ENCODE peak calls at places on chromosomes 1 and 21, in six cellular contexts. B is breast epithelium; S is lung; V is CD8-positive, alpha-beta T cell; U is BJ; F is mammary epithelial cell. Q is an unnamed sample.

GRCh38 chr1:233543338-233544255 is 70.3 kb upstream of the KCNK1 start:
- DNase-seq in S (no peak), V (no peak), B (no peak), U (peak; percentile 81), F (peak; percentile 98), Q (peak; percentile 70)

GRCh38 chr1:28860332-28861073 is 48.5 kb downstream of the OPRD1 start:
- DNase-seq in U (no peak), F (peak; percentile 71), B (no peak), V (no peak), S (no peak), Q (no peak)

GRCh38 chr1:18856435-18856834 is 3.0 kb downstream of the TAS1R2 start:
- DNase-seq in B (no peak), S (no peak), F (no peak), U (no peak), V (no peak), Q (no peak)

GRCh38 chr1:34549199-34549598 is 205.6 kb upstream of the GJB5 start:
- DNase-seq in F (peak; percentile 18), V (no peak), U (no peak), S (no peak), B (no peak), Q (no peak)

GRCh38 chr1:199691540-199691939 is 336.0 kb upstream of the NR5A2 start:
- DNase-seq in V (no peak), U (peak; percentile 52), B (no peak), S (no peak), F (peak; percentile 74), Q (peak; percentile 90)

GRCh38 chr1:180548686-180549326 is 10.0 kb upstream of the OVAAL start:
- DNase-seq in V (no peak), U (no peak), F (no peak), B (no peak), S (no peak), Q (no peak)

GRCh38 chr1:233328661-233329498 is 1.4 kb downstream of the MAP3K21 start:
- DNase-seq in F (peak; percentile 14), B (peak; percentile 19), S (no peak), V (no peak), U (no peak), Q (no peak)

GRCh38 chr1:157045251-157046218 is at the start of gene ARHGEF11:
- DNase-seq in V (no peak), B (peak; percentile 79), F (peak; percentile 84), U (peak; percentile 49), S (peak; percentile 89), Q (peak; percentile 35)

GRCh38 chr21:17089121-17089520 is 423.7 kb upstream of the CXADR start:
- DNase-seq in S (no peak), B (no peak), F (no peak), U (no peak), V (no peak), Q (no peak)

GRCh38 chr1:89547563-89548485 is 23.2 kb downstream of the LRRC8B start:
- DNase-seq in V (no peak), B (no peak), U (no peak), F (peak; percentile 88), S (no peak), Q (peak; percentile 45)

GRCh38 chr1:10673305-10673704 is 123.1 kb downstream of the CASZ1 start:
- DNase-seq in U (no peak), S (no peak), V (no peak), F (no peak), B (no peak), Q (no peak)

GRCh38 chr1:165069829-165070228 is 286.7 kb downstream of the LMX1A start:
- DNase-seq in B (no peak), F (no peak), V (no peak), U (no peak), S (no peak), Q (no peak)

GRCh38 chr1:111191496-111191895 is 8.9 kb downstream of the DENND2D start:
- DNase-seq in U (peak; percentile 64), S (no peak), B (no peak), V (no peak), F (no peak), Q (peak; percentile 49)

GRCh38 chr1:159999204-159999603 is 32.6 kb downstream of the PIGM start:
- DNase-seq in S (no peak), B (no peak), F (no peak), U (no peak), V (no peak), Q (no peak)

GRCh38 chr1:181173761-181174371 is 85.4 kb downstream of the IER5 start:
- DNase-seq in F (no peak), S (no peak), B (no peak), V (no peak), U (peak; percentile 8), Q (no peak)

GRCh38 chr21:36534656-36535055 is 54.7 kb upstream of the CLDN14 start:
- DNase-seq in F (no peak), B (no peak), U (no peak), S (no peak), V (no peak), Q (no peak)

GRCh38 chr1:244171241-244171985 is 120.3 kb downstream of the ZBTB18 start:
- DNase-seq in B (no peak), S (no peak), V (no peak), U (no peak), F (no peak), Q (no peak)

GRCh38 chr1:212119397-212119837 is 83.9 kb downstream of the DTL start:
- DNase-seq in V (no peak), U (no peak), F (no peak), B (no peak), S (no peak), Q (no peak)

GRCh38 chr21:44722701-44723100 is 11.3 kb upstream of the TSPEAR start:
- DNase-seq in U (no peak), V (no peak), S (no peak), F (no peak), B (no peak), Q (no peak)

GRCh38 chr1:23403735-23404486 is 20.6 kb downstream of the TCEA3 start:
- DNase-seq in F (peak; percentile 100), U (peak; percentile 59), B (peak; percentile 90), V (peak; percentile 71), S (peak; percentile 89), Q (peak; percentile 83)
- TF ChIP-seq CTCF in F (peak; percentile 98), U (peak; percentile 95), B (peak; percentile 94), V (peak; percentile 87), S (peak; percentile 93), Q (peak; percentile 90)

DNA sequence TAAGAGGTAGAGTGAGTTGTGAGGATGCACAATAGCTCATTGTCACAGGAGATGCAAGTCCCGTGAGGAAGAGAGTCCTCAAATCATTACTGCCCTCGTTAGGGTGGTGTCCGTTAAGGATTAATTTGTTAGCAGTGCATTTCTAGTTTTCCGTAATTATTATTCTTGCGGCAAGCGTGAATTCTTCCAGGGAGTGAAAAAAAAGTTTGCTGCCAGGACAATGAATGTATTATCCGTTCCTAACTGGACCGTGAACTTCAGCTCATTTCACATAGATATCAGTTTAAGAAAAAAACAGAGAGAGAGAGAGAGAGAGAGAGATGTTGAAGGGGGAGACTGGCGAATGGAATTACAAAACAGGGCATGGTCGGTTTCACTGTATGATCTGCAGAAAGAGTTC is 216.1 kb upstream of the NFIA start:
- DNase-seq in U (no peak), S (no peak), F (no peak), V (no peak), B (no peak), Q (no peak)
- H3K4me3 ChIP-seq in U (no peak overlapping the region), S (no peak overlapping the region), F (no peak overlapping the region), V (no peak overlapping the region), B (no peak overlapping the region), Q (no peak overlapping the region)

GRCh38 chr1:90963651-90964050 is 58.2 kb downstream of the ZNF644 start:
- DNase-seq in V (no peak), F (no peak), S (no peak), B (no peak), U (no peak), Q (no peak)

GRCh38 chr1:90959352-90960206 is 62.3 kb downstream of the ZNF644 start:
- DNase-seq in B (no peak), U (no peak), S (no peak), F (peak; percentile 70), V (no peak), Q (peak; percentile 3)

GRCh38 chr1:90969241-90969640 is 52.6 kb downstream of the ZNF644 start:
- DNase-seq in S (no peak), F (no peak), V (no peak), B (no peak), U (no peak), Q (no peak)

GRCh38 chr1:90963236-90963635 is 58.6 kb downstream of the ZNF644 start:
- DNase-seq in V (no peak), S (no peak), F (no peak), B (no peak), U (no peak), Q (no peak)

DNA sequence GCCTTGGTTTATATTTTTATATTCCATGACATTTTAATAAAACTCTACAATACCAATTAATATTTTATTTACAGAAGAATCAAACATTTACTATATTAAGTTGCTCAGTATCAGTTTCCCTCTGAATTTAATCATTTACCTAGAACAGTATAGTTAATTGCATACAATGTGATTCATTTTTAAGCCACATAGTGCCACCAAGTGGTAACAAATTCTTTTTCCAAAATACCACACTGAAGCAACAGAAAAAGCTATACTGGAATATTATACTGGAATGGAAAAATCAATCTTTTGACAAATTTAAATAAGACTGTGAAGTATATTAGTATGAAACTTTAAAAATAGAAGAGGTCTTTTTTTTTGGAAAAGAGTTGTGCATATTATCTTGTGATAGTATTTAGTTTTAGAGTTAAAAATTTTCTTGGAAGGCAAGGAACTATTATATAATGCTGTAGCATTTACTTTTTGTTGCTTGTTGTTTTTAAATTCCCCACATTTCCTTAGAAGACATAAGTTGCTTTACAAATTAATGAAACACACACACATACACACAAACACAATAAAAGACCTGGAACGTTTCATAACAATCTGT is 57.3 kb downstream of the ZNF644 start:
- DNase-seq in F (peak; percentile 13), V (no peak), S (no peak), B (no peak), U (no peak), Q (no peak)
- TF ChIP-seq CTCF in F (peak; percentile 27), V (no peak), S (peak; percentile 17), B (no peak), U (peak; percentile 29), Q (peak; percentile 13)

GRCh38 chr1:82400521-82400920 is 599.8 kb downstream of the ADGRL2 start:
- DNase-seq in V (no peak), B (no peak), S (no peak), F (no peak), U (no peak), Q (no peak)

GRCh38 chr1:82401116-82401515 is 600.4 kb downstream of the ADGRL2 start:
- DNase-seq in U (no peak), V (no peak), F (no peak), S (no peak), B (no peak), Q (no peak)

GRCh38 chr1:82405333-82405732 is 604.6 kb downstream of the ADGRL2 start:
- DNase-seq in B (no peak), S (no peak), V (no peak), F (no peak), U (no peak), Q (no peak)
- H3K4me3 ChIP-seq in B (no peak overlapping the region), S (no peak overlapping the region), V (no peak overlapping the region), F (no peak overlapping the region), U (no peak overlapping the region), Q (no peak overlapping the region)

GRCh38 chr1:101438359-101438758 is 201.5 kb downstream of the S1PR1 start:
- DNase-seq in F (peak; percentile 20), S (no peak), U (no peak), B (no peak), V (no peak), Q (no peak)
- TF ChIP-seq CTCF in F (no peak), S (no peak), U (peak; percentile 33), B (no peak), V (no peak), Q (peak; percentile 20)